ENCODE peak calls at places on chromosomes 4 and X, in seven cellular contexts. R is naive thymus-derived CD8-positive, alpha-beta T cell; W is NCI-H446; O is right cardiac atrium; L is KG1; Q is NCI-H345; U is stimulated activated naive B cell treated with anti-CD40 and anti-IgM and Interleukin-4, amounts not matched to agents 10 μg/mL and 1 μg/mL and 100 μg/mL, for 72 hours. N is an unnamed sample.

GRCh38 chrX:41386222-41386990 is 52.4 kb downstream of the DDX3X start:
- DNase-seq in L (no peak), R (no peak), O (no peak), W (no peak), U (no peak), Q (no peak), N (peak; percentile 19)

GRCh38 chr4:82905205-82905604 is 4.7 kb downstream of the THAP9 start:
- DNase-seq in R (no peak), Q (no peak), L (no peak), W (no peak), U (peak; percentile 13), O (no peak), N (no peak)

GRCh38 chrX:29952016-29952415 is 263.3 kb upstream of the MAGEB2 start:
- DNase-seq in L (no peak), U (no peak), R (no peak), O (no peak), W (no peak), Q (no peak), N (peak; percentile 71)

GRCh38 chr4:85370400-85371032 is 104.4 kb upstream of the ARHGAP24 start:
- DNase-seq in O (peak; percentile 8), L (peak; percentile 33), R (no peak), W (no peak), Q (peak; percentile 31), U (peak; percentile 54), N (peak; percentile 31)

GRCh38 chrX:110699109-110699508 is 96.5 kb downstream of the CHRDL1 start:
- DNase-seq in R (no peak), O (no peak), L (no peak), W (no peak), U (no peak), Q (no peak), N (no peak)

GRCh38 chr4:183444953-183445543 is 612 bp downstream of the CDKN2AIP start:
- DNase-seq in O (peak; percentile 43), Q (no peak), R (no peak), U (no peak), W (no peak), L (no peak), N (no peak)

GRCh38 chr4:152073738-152074137 is 312.9 kb upstream of the GATB start:
- DNase-seq in Q (no peak), W (no peak), L (no peak), U (no peak), O (peak; percentile 26), R (no peak), N (peak; percentile 29)

GRCh38 chrX:107752037-107752436 is 23.6 kb downstream of the TSC22D3 start:
- DNase-seq in L (no peak), U (no peak), O (no peak), R (no peak), W (no peak), Q (no peak), N (no peak)

GRCh38 chr4:5893013-5893580 is at the start of gene CRMP1:
- DNase-seq in L (no peak), O (no peak), W (peak; percentile 35), U (no peak), R (no peak), Q (peak; percentile 83), N (no peak)

GRCh38 chrX:154352466-154352865 is 22.0 kb downstream of the FLNA start:
- DNase-seq in U (no peak), W (no peak), Q (no peak), O (no peak), L (no peak), R (no peak), N (no peak)

GRCh38 chr4:169239236-169239905 is 31.4 kb downstream of the SH3RF1 start:
- DNase-seq in Q (no peak), W (no peak), R (no peak), O (no peak), L (no peak), U (no peak), N (no peak)

GRCh38 chrX:40158036-40158706 is 60.4 kb upstream of the BCOR start:
- DNase-seq in L (no peak), O (no peak), U (no peak), W (no peak), Q (peak; percentile 52), R (no peak), N (no peak)

GRCh38 chr4:146224331-146224966 is 10.1 kb downstream of the REELD1 start:
- DNase-seq in O (no peak), U (no peak), W (no peak), R (no peak), L (no peak), Q (no peak), N (peak; percentile 93)

GRCh38 chr4:138217567-138217966 is 24.6 kb downstream of the SLC7A11 start:
- DNase-seq in W (no peak), L (no peak), O (no peak), Q (no peak), R (no peak), U (no peak), N (no peak)

GRCh38 chrX:75226280-75226679 is 47.6 kb upstream of the UPRT start:
- DNase-seq in O (no peak), R (no peak), L (no peak), W (no peak), U (no peak), Q (no peak), N (no peak)

GRCh38 chr4:25779021-25779420 is 83.8 kb downstream of the SEL1L3 start:
- DNase-seq in Q (no peak), W (no peak), L (no peak), U (no peak), R (no peak), O (no peak), N (peak; percentile 38)

GRCh38 chr4:79917246-79917645 is 155.8 kb downstream of the ANTXR2 start:
- DNase-seq in W (no peak), R (no peak), L (peak; percentile 19), U (peak; percentile 26), Q (no peak), O (peak; percentile 18), N (peak; percentile 55)

GRCh38 chrX:105823092-105823454 is 734 bp downstream of the NRK start:
- DNase-seq in O (no peak), Q (no peak), L (no peak), W (no peak), U (no peak), R (no peak), N (peak; percentile 18)

GRCh38 chrX:136397001-136397400 is 90.7 kb upstream of the BRS3 start:
- DNase-seq in W (no peak), O (no peak), Q (no peak), R (no peak), U (no peak), L (no peak), N (no peak)

GRCh38 chr4:141909541-141909940 is 273.2 kb downstream of the IL15 start:
- DNase-seq in L (no peak), Q (no peak), U (no peak), O (no peak), R (no peak), W (no peak), N (no peak)

GRCh38 chr4:23922535-23923115 is 32.8 kb upstream of the PPARGC1A start:
- DNase-seq in Q (no peak), L (no peak), W (no peak), U (no peak), O (no peak), R (no peak), N (no peak)